ENCODE peak calls at places on chromosomes 13 and 19, in five cellular contexts. One of them, this sample, is unnamed.

GRCh38 chr13:22517544-22517943 is 663.2 kb upstream of the SGCG start:
- DNase-seq in heart left ventricle: no peak
- DNase-seq in body of pancreas: no peak
- DNase-seq in effector memory CD4-positive, alpha-beta T cell: no peak
- DNase-seq in lower lobe of right lung: no peak
- DNase-seq in this sample: no peak

GRCh38 chr13:35741657-35742056 is 265.2 kb upstream of the MAB21L1 start:
- DNase-seq in effector memory CD4-positive, alpha-beta T cell: no peak
- DNase-seq in lower lobe of right lung: no peak
- DNase-seq in body of pancreas: no peak
- DNase-seq in heart left ventricle: no peak
- DNase-seq in this sample: no peak

GRCh38 chr13:101211261-101211660 is 205.0 kb downstream of the NALCN start:
- DNase-seq in effector memory CD4-positive, alpha-beta T cell: no peak
- DNase-seq in lower lobe of right lung: no peak
- DNase-seq in body of pancreas: no peak
- DNase-seq in heart left ventricle: no peak
- DNase-seq in this sample: no peak

GRCh38 chr13:84844473-84844872 is 954.7 kb downstream of the SLITRK6 start:
- DNase-seq in heart left ventricle: no peak
- DNase-seq in lower lobe of right lung: no peak
- DNase-seq in effector memory CD4-positive, alpha-beta T cell: no peak
- DNase-seq in body of pancreas: no peak
- DNase-seq in this sample: no peak

GRCh38 chr13:23436680-23437079 is 3.2 kb upstream of the SACS start:
- DNase-seq in effector memory CD4-positive, alpha-beta T cell: no peak
- DNase-seq in heart left ventricle: no peak
- DNase-seq in lower lobe of right lung: no peak
- DNase-seq in body of pancreas: no peak
- DNase-seq in this sample: no peak

GRCh38 chr19:15432629-15433518 is 14.1 kb upstream of the AKAP8L start:
- DNase-seq in heart left ventricle: peak; percentile 95
- DNase-seq in body of pancreas: peak; percentile 91
- DNase-seq in effector memory CD4-positive, alpha-beta T cell: peak; percentile 86
- DNase-seq in lower lobe of right lung: peak; percentile 95
- DNase-seq in this sample: peak; percentile 85

GRCh38 chr13:100550433-100550832 is 38.2 kb downstream of the GGACT start:
- DNase-seq in body of pancreas: no peak
- DNase-seq in heart left ventricle: no peak
- DNase-seq in lower lobe of right lung: no peak
- DNase-seq in effector memory CD4-positive, alpha-beta T cell: no peak
- DNase-seq in this sample: no peak

GRCh38 chr13:82165396-82166174 is 1716.7 kb downstream of the SLITRK1 start:
- DNase-seq in effector memory CD4-positive, alpha-beta T cell: no peak
- DNase-seq in lower lobe of right lung: no peak
- DNase-seq in heart left ventricle: no peak
- DNase-seq in body of pancreas: no peak
- DNase-seq in this sample: no peak

GRCh38 chr13:74770361-74770760 is 636.2 kb upstream of the KLF12 start:
- DNase-seq in heart left ventricle: no peak
- DNase-seq in lower lobe of right lung: no peak
- DNase-seq in body of pancreas: no peak
- DNase-seq in effector memory CD4-positive, alpha-beta T cell: no peak
- DNase-seq in this sample: no peak

GRCh38 chr13:53104120-53104519 is 75.5 kb downstream of the OLFM4 start:
- DNase-seq in body of pancreas: no peak
- DNase-seq in lower lobe of right lung: no peak
- DNase-seq in effector memory CD4-positive, alpha-beta T cell: no peak
- DNase-seq in heart left ventricle: no peak
- DNase-seq in this sample: no peak

GRCh38 chr19:14003279-14004051 is 2.7 kb downstream of the RFX1 start:
- DNase-seq in heart left ventricle: peak; percentile 28
- DNase-seq in lower lobe of right lung: peak; percentile 19
- DNase-seq in body of pancreas: no peak
- DNase-seq in effector memory CD4-positive, alpha-beta T cell: no peak
- DNase-seq in this sample: no peak

GRCh38 chr19:15297416-15298224 is 34.7 kb downstream of the BRD4 start:
- DNase-seq in heart left ventricle: no peak
- DNase-seq in lower lobe of right lung: no peak
- DNase-seq in effector memory CD4-positive, alpha-beta T cell: no peak
- DNase-seq in body of pancreas: peak; percentile 25
- DNase-seq in this sample: peak; percentile 54

GRCh38 chr13:98570929-98571372 is 6.0 kb downstream of the STK24 start:
- DNase-seq in lower lobe of right lung: no peak
- DNase-seq in body of pancreas: no peak
- DNase-seq in effector memory CD4-positive, alpha-beta T cell: no peak
- DNase-seq in heart left ventricle: no peak
- DNase-seq in this sample: peak; percentile 52
- H3K27ac ChIP-seq in lower lobe of right lung: peak overlapping the region; percentile 75
- H3K27ac ChIP-seq in body of pancreas: peak overlapping the region; percentile 7
- H3K27ac ChIP-seq in effector memory CD4-positive, alpha-beta T cell: peak overlapping the region; percentile 69
- H3K27ac ChIP-seq in heart left ventricle: peak overlapping the region; percentile 28
- H3K27ac ChIP-seq in this sample: peak overlapping the region; percentile 46

GRCh38 chr19:1157931-1158884 is 15.9 kb downstream of the SBNO2 start:
- DNase-seq in body of pancreas: no peak
- DNase-seq in lower lobe of right lung: no peak
- DNase-seq in effector memory CD4-positive, alpha-beta T cell: no peak
- DNase-seq in heart left ventricle: no peak
- DNase-seq in this sample: no peak
- H3K4me1 ChIP-seq in body of pancreas: peaks cover 22% of the 10 kb centered on the region
- H3K4me1 ChIP-seq in lower lobe of right lung: peaks cover 42% of the 10 kb centered on the region
- H3K4me1 ChIP-seq in effector memory CD4-positive, alpha-beta T cell: no peaks in the 10 kb centered on the region
- H3K4me1 ChIP-seq in heart left ventricle: peaks cover 34% of the 10 kb centered on the region
- H3K4me1 ChIP-seq in this sample: no peaks in the 10 kb centered on the region

GRCh38 chr13:25965596-25965995 is 86.2 kb downstream of the SHISA2 start:
- DNase-seq in lower lobe of right lung: no peak
- DNase-seq in heart left ventricle: no peak
- DNase-seq in body of pancreas: no peak
- DNase-seq in effector memory CD4-positive, alpha-beta T cell: no peak
- DNase-seq in this sample: no peak
- H3K4me3 ChIP-seq in lower lobe of right lung: no peak overlapping the region
- H3K4me3 ChIP-seq in heart left ventricle: no peak overlapping the region
- H3K4me3 ChIP-seq in body of pancreas: no peak overlapping the region
- H3K4me3 ChIP-seq in effector memory CD4-positive, alpha-beta T cell: no peak overlapping the region
- H3K4me3 ChIP-seq in this sample: no peak overlapping the region

GRCh38 chr13:80603351-80603750 is 262.4 kb upstream of the SPRY2 start:
- DNase-seq in body of pancreas: no peak
- DNase-seq in effector memory CD4-positive, alpha-beta T cell: no peak
- DNase-seq in heart left ventricle: no peak
- DNase-seq in lower lobe of right lung: no peak
- DNase-seq in this sample: no peak
- H3K27ac ChIP-seq in body of pancreas: no peak overlapping the region
- H3K27ac ChIP-seq in effector memory CD4-positive, alpha-beta T cell: no peak overlapping the region
- H3K27ac ChIP-seq in heart left ventricle: peak overlapping the region; percentile 35
- H3K27ac ChIP-seq in lower lobe of right lung: no peak overlapping the region
- H3K27ac ChIP-seq in this sample: no peak overlapping the region

GRCh38 chr19:1952635-1953034 is 11.7 kb downstream of the CSNK1G2 start:
- DNase-seq in heart left ventricle: no peak
- DNase-seq in body of pancreas: no peak
- DNase-seq in lower lobe of right lung: no peak
- DNase-seq in effector memory CD4-positive, alpha-beta T cell: no peak
- DNase-seq in this sample: no peak
- H3K4me1 ChIP-seq in heart left ventricle: peaks cover 10% of the 10 kb centered on the region
- H3K4me1 ChIP-seq in body of pancreas: no peaks in the 10 kb centered on the region
- H3K4me1 ChIP-seq in lower lobe of right lung: no peaks in the 10 kb centered on the region
- H3K4me1 ChIP-seq in effector memory CD4-positive, alpha-beta T cell: peaks cover 9% of the 10 kb centered on the region
- H3K4me1 ChIP-seq in this sample: no peaks in the 10 kb centered on the region

GRCh38 chr13:20193142-20193923 is 595 bp upstream of the GJB2 start:
- DNase-seq in lower lobe of right lung: no peak
- DNase-seq in body of pancreas: no peak
- DNase-seq in heart left ventricle: no peak
- DNase-seq in effector memory CD4-positive, alpha-beta T cell: no peak
- DNase-seq in this sample: no peak
- H3K4me3 ChIP-seq in lower lobe of right lung: peak overlapping the region; percentile 60
- H3K4me3 ChIP-seq in body of pancreas: peak overlapping the region; percentile 33
- H3K4me3 ChIP-seq in heart left ventricle: peak overlapping the region; percentile 53
- H3K4me3 ChIP-seq in effector memory CD4-positive, alpha-beta T cell: peak overlapping the region; percentile 56
- H3K4me3 ChIP-seq in this sample: peak overlapping the region; percentile 37

DNA sequence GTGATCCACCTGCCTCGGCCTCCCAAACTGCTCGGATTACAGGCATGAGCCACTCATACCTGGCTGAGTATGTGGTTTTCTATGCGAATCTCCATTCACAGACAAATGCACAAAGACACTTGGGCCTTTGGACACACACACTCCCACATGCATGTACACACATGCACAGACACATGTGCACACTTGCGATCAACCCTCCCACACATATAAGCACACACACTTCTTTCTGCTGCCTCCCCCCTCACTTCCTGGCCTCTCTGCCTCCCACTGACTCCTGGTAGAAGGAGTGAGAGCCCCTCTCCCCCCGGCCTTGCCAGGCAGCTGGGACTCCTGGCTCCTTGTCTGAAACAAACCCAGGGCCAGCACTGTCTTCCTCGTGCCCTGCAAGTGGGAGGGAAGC is 29.3 kb upstream of the PLEKHF1 start:
- DNase-seq in lower lobe of right lung: peak; percentile 22
- DNase-seq in effector memory CD4-positive, alpha-beta T cell: no peak
- DNase-seq in body of pancreas: no peak
- DNase-seq in heart left ventricle: no peak
- DNase-seq in this sample: no peak
- H3K27ac ChIP-seq in lower lobe of right lung: no peak overlapping the region
- H3K27ac ChIP-seq in effector memory CD4-positive, alpha-beta T cell: no peak overlapping the region
- H3K27ac ChIP-seq in body of pancreas: no peak overlapping the region
- H3K27ac ChIP-seq in heart left ventricle: no peak overlapping the region
- H3K27ac ChIP-seq in this sample: no peak overlapping the region

This sample was measured in CD8-positive, alpha-beta T cell.